ENCODE peak calls at places on chromosome 21, in ten cellular contexts. G is esophagus squamous epithelium, R is ovary, O is uterus, J is heart left ventricle, V is esophagus muscularis mucosa, W is upper lobe of left lung, U is prostate gland, P is sigmoid colon, L is GM12878. A is an unnamed sample. For H3K4me1, the result is how much of the 10 kb centered on the place peaks cover.

GRCh38 chr21:25573409-25574206 is 33.7 kb downstream of the MRPL39 start:
- DNase-seq in G (no peak), R (no peak), O (no peak), J (no peak), V (no peak), W (no peak), U (no peak), P (no peak), L (peak), A (no peak)

GRCh38 chr21:32423846-32424535 is 11.5 kb downstream of the EVA1C start:
- DNase-seq in G (no peak), R (no peak), O (no peak), J (no peak), V (no peak), W (no peak), U (no peak), P (no peak), L (no peak), A (no peak)

GRCh38 chr21:44402323-44403105 is 49.1 kb downstream of the TRPM2 start:
- DNase-seq in G (no peak), R (peak), O (no peak), J (no peak), V (no peak), W (no peak), U (no peak), P (no peak), L (no peak), A (no peak)

GRCh38 chr21:36087362-36088138 is 17.7 kb downstream of the CBR1 start:
- DNase-seq in G (no peak), R (no peak), O (no peak), J (no peak), V (no peak), W (no peak), U (no peak), P (no peak), L (no peak), A (no peak)

GRCh38 chr21:16193758-16194606 is 464.2 kb downstream of the USP25 start:
- DNase-seq in G (no peak), R (peak), O (peak), J (peak), V (no peak), W (peak), U (peak), P (peak), L (no peak), A (peak)

GRCh38 chr21:40678681-40679284 is 168.2 kb downstream of the DSCAM start:
- DNase-seq in G (no peak), R (no peak), O (no peak), J (no peak), V (no peak), W (no peak), U (no peak), P (no peak), L (no peak), A (no peak)

GRCh38 chr21:23127973-23128372 is 2129.8 kb downstream of the NCAM2 start:
- DNase-seq in G (no peak), R (no peak), O (no peak), J (no peak), V (no peak), W (no peak), U (no peak), P (no peak), L (no peak), A (no peak)

GRCh38 chr21:30996728-30997127 is 41.5 kb downstream of the KRTAP19-8 start:
- DNase-seq in G (no peak), R (no peak), O (no peak), J (no peak), V (peak), W (no peak), U (no peak), P (no peak), L (no peak), A (no peak)

GRCh38 chr21:27622636-27623035 is 655.7 kb upstream of the ADAMTS5 start:
- DNase-seq in G (no peak), R (no peak), O (no peak), J (no peak), V (no peak), W (no peak), U (no peak), P (no peak), L (no peak), A (no peak)

GRCh38 chr21:14993072-14993471 is 71.7 kb downstream of the NRIP1 start:
- DNase-seq in G (no peak), R (no peak), O (no peak), J (no peak), V (no peak), W (no peak), U (no peak), P (no peak), L (no peak), A (no peak)

GRCh38 chr21:39483917-39484316 is 32.1 kb downstream of the SH3BGR start:
- DNase-seq in G (no peak), R (no peak), O (no peak), J (no peak), V (no peak), W (no peak), U (no peak), P (no peak), L (no peak), A (no peak)

GRCh38 chr21:25501996-25502665 is 105.2 kb downstream of the MRPL39 start:
- DNase-seq in G (no peak), R (no peak), O (no peak), J (no peak), V (no peak), W (peak), U (no peak), P (no peak), L (peak), A (no peak)

GRCh38 chr21:27570306-27570868 is 603.5 kb upstream of the ADAMTS5 start:
- DNase-seq in G (no peak), R (peak), O (peak), J (peak), V (peak), W (no peak), U (no peak), P (peak), L (no peak), A (peak)

GRCh38 chr21:26933448-26933847 is 33.4 kb downstream of the ADAMTS5 start:
- DNase-seq in G (no peak), R (no peak), O (no peak), J (no peak), V (no peak), W (no peak), U (no peak), P (no peak), L (no peak), A (no peak)

GRCh38 chr21:39518055-39518844 is 66.5 kb downstream of the SH3BGR start:
- DNase-seq in G (no peak), R (no peak), O (peak), J (peak), V (peak), W (peak), U (peak), P (no peak), L (peak), A (peak)

GRCh38 chr21:44477131-44477530 is 21.8 kb downstream of the LRRC3 start:
- DNase-seq in G (no peak), R (no peak), O (no peak), J (no peak), V (no peak), W (no peak), U (no peak), P (no peak), L (no peak), A (no peak)

GRCh38 chr21:33035147-33035546 is 9.4 kb downstream of the OLIG2 start:
- DNase-seq in G (no peak), R (no peak), O (no peak), J (no peak), V (no peak), W (no peak), U (no peak), P (peak), L (no peak), A (no peak)

GRCh38 chr21:14900611-14901010 is 164.2 kb downstream of the NRIP1 start:
- DNase-seq in G (no peak), R (no peak), O (no peak), J (no peak), V (no peak), W (no peak), U (no peak), P (no peak), L (no peak), A (no peak)

GRCh38 chr21:25313891-25314646 is 293.2 kb downstream of the MRPL39 start:
- DNase-seq in G (no peak), R (no peak), O (no peak), J (no peak), V (no peak), W (no peak), U (no peak), P (no peak), L (no peak), A (no peak)

GRCh38 chr21:17550671-17551308 is 37.9 kb downstream of the CXADR start:
- DNase-seq in G (no peak), R (no peak), O (no peak), J (no peak), V (peak), W (no peak), U (no peak), P (no peak), L (no peak), A (no peak)

GRCh38 chr21:29075706-29076447 is 2.4 kb upstream of the CCT8 start:
- DNase-seq in G (no peak), R (no peak), O (no peak), J (no peak), V (no peak), W (no peak), U (no peak), P (no peak), L (no peak), A (no peak)

GRCh38 chr21:25790122-25790951 is 55.6 kb downstream of the GABPA start:
- DNase-seq in G (no peak), R (no peak), O (no peak), J (no peak), V (no peak), W (no peak), U (no peak), P (no peak), L (no peak), A (no peak)

GRCh38 chr21:36065497-36066036 is 4.3 kb upstream of the CBR1 start:
- DNase-seq in G (no peak), R (no peak), O (no peak), J (no peak), V (no peak), W (no peak), U (no peak), P (no peak), L (no peak), A (peak)

GRCh38 chr21:30831194-30831765 is 1.7 kb upstream of the KRTAP7-1 start:
- DNase-seq in G (no peak), R (no peak), O (no peak), J (no peak), V (no peak), W (no peak), U (no peak), P (no peak), L (no peak), A (peak)

GRCh38 chr21:39568380-39568779 is 44.4 kb upstream of the B3GALT5 start:
- DNase-seq in G (no peak), R (no peak), O (no peak), J (no peak), V (no peak), W (no peak), U (no peak), P (no peak), L (no peak), A (no peak)

GRCh38 chr21:39669976-39670671 is 57.4 kb downstream of the B3GALT5 start:
- DNase-seq in G (no peak), R (no peak), O (no peak), J (no peak), V (no peak), W (no peak), U (no peak), P (no peak), L (no peak), A (no peak)

GRCh38 chr21:32256873-32257620 is 21.8 kb downstream of the MIS18A start:
- DNase-seq in G (no peak), R (peak), O (peak), J (peak), V (no peak), W (peak), U (peak), P (peak), L (no peak), A (peak)

DNA sequence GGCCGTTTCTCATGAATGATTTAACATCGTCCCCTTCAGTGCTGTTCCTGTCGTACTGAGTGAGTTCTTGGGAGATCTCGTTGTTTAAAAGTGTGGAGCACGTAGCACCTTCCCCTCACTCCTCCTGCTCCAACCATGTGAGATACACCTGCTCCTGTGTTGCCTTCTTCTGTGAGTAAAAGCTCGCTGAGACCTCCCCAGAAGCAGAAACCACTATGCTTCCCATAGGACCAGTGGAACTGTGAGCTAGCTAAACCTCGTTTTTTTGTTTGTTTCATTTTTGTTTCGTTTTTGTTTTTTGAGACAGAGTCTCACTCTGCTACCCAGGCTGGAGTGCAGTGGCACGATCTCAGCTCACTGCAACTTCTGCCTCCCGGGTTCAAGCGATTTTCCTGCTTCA is 198.6 kb downstream of the NCAM2 start:
- DNase-seq in G (no peak), R (no peak), O (no peak), J (no peak), V (no peak), W (no peak), U (no peak), P (no peak), L (no peak), A (no peak)
- TF ChIP-seq POLR2A in G (no peak), R (no peak), O (no peak), J (no peak), V (no peak), W (no peak), U (no peak), P (no peak), L (no peak), A (no peak)

GRCh38 chr21:38167345-38167744 is 89.4 kb upstream of the KCNJ15 start:
- DNase-seq in G (no peak), R (no peak), O (no peak), J (no peak), V (peak), W (no peak), U (no peak), P (no peak), L (no peak), A (no peak)
- H3K4me1 ChIP-seq in G (under half), R (under half), O (under half), J (under half), V (under half), W (under half), U (under half), P (under half), L (under half), A (under half)

GRCh38 chr21:42118901-42119300 is 47.8 kb downstream of the UMODL1 start:
- DNase-seq in G (no peak), R (no peak), O (no peak), J (peak), V (no peak), W (no peak), U (no peak), P (no peak), L (no peak), A (no peak)

GRCh38 chr21:42118121-42118795 is 47.1 kb downstream of the UMODL1 start:
- DNase-seq in G (no peak), R (no peak), O (no peak), J (no peak), V (no peak), W (no peak), U (no peak), P (no peak), L (no peak), A (no peak)

GRCh38 chr21:42115136-42115683 is 44.1 kb downstream of the UMODL1 start:
- DNase-seq in G (no peak), R (no peak), O (no peak), J (no peak), V (no peak), W (no peak), U (no peak), P (no peak), L (no peak), A (no peak)

GRCh38 chr21:42114646-42115045 is 43.5 kb downstream of the UMODL1 start:
- DNase-seq in G (no peak), R (no peak), O (no peak), J (no peak), V (no peak), W (no peak), U (no peak), P (no peak), L (no peak), A (no peak)

DNA sequence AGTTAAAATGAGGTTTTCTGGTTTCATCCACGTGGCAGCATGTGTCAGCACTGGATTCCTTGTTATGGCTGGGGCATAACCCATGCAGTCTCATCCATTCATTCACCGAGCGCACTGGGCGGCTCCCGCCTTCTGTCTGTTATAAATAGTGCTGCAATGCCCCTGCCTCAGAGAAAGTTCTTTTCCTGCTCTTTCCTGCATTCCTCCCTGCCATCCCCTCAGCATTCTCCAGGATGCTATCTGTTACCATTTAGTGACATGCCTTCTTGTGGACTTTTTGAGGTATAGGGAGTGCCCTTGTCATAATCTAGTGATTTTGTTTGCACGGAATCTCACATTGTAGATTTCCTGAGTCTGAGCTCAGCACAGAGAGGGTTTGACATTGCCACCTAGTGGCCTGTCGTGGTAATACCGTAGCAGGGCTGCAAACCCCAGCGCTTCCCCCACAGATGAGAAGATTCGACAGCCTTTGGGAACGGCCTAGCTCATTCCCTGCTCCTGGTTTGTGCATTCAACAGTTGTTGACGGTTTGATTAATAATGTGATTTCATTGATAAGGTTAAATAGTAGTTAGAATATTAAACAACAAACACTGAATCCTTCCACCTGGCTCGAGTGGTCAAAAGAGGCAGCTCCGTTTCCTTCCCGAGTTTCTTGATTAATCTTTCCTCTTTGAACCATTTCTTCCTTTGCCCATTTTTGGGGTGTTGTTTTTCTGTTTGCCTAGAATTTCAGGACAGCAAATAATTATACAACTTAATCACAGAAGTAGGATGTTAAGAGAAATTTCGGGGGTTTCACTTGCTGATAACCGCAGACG is 46.3 kb downstream of the UMODL1 start:
- DNase-seq in G (no peak), R (peak), O (peak), J (peak), V (no peak), W (peak), U (peak), P (peak), L (peak), A (peak)
- H3K4me3 ChIP-seq in G (no peak), R (no peak), O (no peak), J (peak), V (no peak), W (no peak), U (no peak), P (no peak), L (peak), A (no peak)

DNA sequence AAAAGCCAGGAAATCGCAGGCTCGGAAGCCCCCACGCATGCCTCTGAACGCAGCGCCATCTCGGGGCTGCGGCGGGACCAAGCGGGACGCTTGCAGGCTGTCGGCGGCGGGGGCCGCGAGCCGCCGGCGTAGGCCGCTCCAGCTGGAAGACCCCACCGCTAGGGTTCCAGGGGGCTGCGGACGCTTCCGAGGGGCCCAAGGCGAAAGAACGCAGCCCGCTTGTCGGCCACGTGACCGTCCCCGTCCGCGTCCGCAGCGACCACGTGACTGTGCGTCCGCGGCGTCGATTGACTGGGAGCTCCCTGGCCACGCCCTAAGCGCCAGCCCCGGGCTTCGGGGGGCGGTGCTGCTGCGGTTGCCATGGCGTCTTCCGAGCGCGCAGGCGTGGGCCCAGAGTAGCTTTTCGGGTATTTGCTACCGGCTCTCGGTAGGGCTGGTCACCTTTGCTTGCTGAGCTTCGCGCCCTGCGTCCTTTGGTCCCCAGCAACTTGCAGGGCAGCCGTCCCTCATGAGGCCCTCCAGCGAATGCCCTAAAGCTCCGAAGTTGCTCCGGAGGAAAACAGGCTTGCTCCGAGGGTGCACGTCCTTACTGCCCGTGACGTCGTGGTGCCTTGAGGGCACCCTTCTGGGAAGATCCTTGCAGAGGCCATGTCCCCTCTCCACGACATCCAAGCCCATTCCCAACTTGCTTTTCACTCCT is 197.2 kb downstream of the DYRK1A start:
- DNase-seq in G (peak), R (peak), O (peak), J (peak), V (peak), W (peak), U (peak), P (peak), L (peak), A (peak)
- TF ChIP-seq POLR2A in G (peak), R (peak), O (peak), J (no peak), V (peak), W (peak), U (peak), P (peak), L (peak), A (peak)

GRCh38 chr21:34962136-34962535 is 87.0 kb downstream of the RUNX1 start:
- DNase-seq in G (no peak), R (no peak), O (no peak), J (no peak), V (no peak), W (no peak), U (no peak), P (no peak), L (no peak), A (no peak)
- H3K4me1 ChIP-seq in G (under half), R (under half), O (under half), J (under half), V (under half), W (under half), U (under half), P (under half), L (under half), A (under half)

GRCh38 chr21:43352568-43353281 is 74.2 kb downstream of the SIK1 start:
- DNase-seq in G (no peak), R (no peak), O (no peak), J (no peak), V (no peak), W (no peak), U (no peak), P (no peak), L (peak), A (no peak)
- H3K4me3 ChIP-seq in G (no peak), R (no peak), O (no peak), J (no peak), V (no peak), W (no peak), U (no peak), P (no peak), L (peak), A (no peak)

DNA sequence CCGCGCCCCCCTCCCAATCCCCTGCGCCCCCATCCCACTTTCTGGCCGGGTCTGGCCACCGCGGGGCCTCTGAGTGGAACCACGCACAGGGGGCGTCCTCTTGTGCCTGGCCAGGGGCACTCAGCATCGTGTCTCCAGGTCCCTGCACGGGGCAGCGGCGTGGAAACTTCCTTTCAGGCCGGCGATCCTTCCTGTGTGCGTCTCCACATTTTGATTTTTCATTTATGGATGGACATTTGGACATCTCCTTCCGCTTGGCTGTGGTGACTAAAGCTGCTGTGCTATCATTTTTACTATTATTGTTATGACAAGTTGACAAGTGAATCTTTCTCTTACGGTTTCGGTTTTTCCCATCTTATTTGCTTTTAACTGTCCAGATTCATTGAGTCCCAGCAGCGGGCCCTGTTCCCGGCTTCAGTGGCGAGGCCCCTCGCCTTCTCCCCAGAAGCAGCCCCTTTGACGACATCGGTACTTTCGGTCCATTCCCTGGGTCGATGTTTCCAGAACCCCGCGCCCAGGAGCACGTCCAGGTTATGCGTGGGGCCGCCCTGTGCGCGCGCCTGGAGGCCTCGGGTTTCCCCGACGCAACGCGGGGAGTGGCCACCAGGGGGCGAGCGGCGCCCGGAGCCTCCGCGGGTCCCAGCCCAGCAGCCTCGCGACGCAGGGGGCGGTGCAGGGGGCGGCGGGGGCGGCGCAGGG is 12.4 kb upstream of the SLC19A1 start:
- DNase-seq in G (no peak), R (peak), O (peak), J (peak), V (no peak), W (peak), U (peak), P (peak), L (peak), A (peak)
- TF ChIP-seq POLR2A in G (peak), R (peak), O (peak), J (no peak), V (no peak), W (peak), U (peak), P (no peak), L (peak), A (no peak)